ENCODE peak calls at places on chromosome 6, in five cellular contexts. H is activated B cell treated with CpG ODN at 0.5 μM for 24 hours, C is neural crest cell, M is posterior cingulate gyrus, J is AG10803. A is an unnamed sample.

GRCh38 chr6:146785001-146785585 is 186.3 kb downstream of the ADGB start:
- DNase-seq in H (no peak), C (peak; percentile 13), M (no peak), J (peak; percentile 21), A (peak; percentile 6)

GRCh38 chr6:33392979-33393378 is 1.4 kb downstream of the KIFC1 start:
- DNase-seq in H (no peak), C (no peak), M (no peak), J (no peak), A (no peak)

GRCh38 chr6:122620902-122621301 is 10.7 kb downstream of the PKIB start:
- DNase-seq in H (no peak), C (no peak), M (no peak), J (no peak), A (peak; percentile 62)

GRCh38 chr6:39568896-39569295 is 156.3 kb downstream of the KIF6 start:
- DNase-seq in H (no peak), C (no peak), M (no peak), J (peak; percentile 79), A (peak; percentile 59)

GRCh38 chr6:16090920-16091319 is 38.0 kb upstream of the MYLIP start:
- DNase-seq in H (no peak), C (no peak), M (no peak), J (no peak), A (no peak)

GRCh38 chr6:89921691-89922090 is 27.4 kb downstream of the GJA10 start:
- DNase-seq in H (no peak), C (no peak), M (no peak), J (no peak), A (no peak)

GRCh38 chr6:167470101-167470835 is 145.4 kb downstream of the TTLL2 start:
- DNase-seq in H (no peak), C (no peak), M (no peak), J (no peak), A (no peak)

GRCh38 chr6:29589423-29590048 is 4.6 kb downstream of the OR2H2 start:
- DNase-seq in H (no peak), C (peak; percentile 57), M (no peak), J (peak; percentile 51), A (peak; percentile 20)

GRCh38 chr6:158028421-158028820 is 46.8 kb downstream of the SYNJ2 start:
- DNase-seq in H (no peak), C (no peak), M (no peak), J (no peak), A (no peak)

GRCh38 chr6:157789861-157790260 is 33.2 kb upstream of the SNX9 start:
- DNase-seq in H (no peak), C (no peak), M (no peak), J (no peak), A (no peak)

GRCh38 chr6:17574871-17575560 is 25.1 kb upstream of the FAM8A1 start:
- DNase-seq in H (no peak), C (no peak), M (no peak), J (peak; percentile 86), A (peak; percentile 87)

GRCh38 chr6:37146735-37147157 is 23.2 kb upstream of the PIM1 start:
- DNase-seq in H (no peak), C (no peak), M (no peak), J (no peak), A (no peak)

GRCh38 chr6:131755597-131755996 is 44.8 kb upstream of the CTAGE9 start:
- DNase-seq in H (no peak), C (no peak), M (no peak), J (peak; percentile 97), A (peak; percentile 99)

GRCh38 chr6:47665112-47665511 is 33.3 kb upstream of the ADGRF4 start:
- DNase-seq in H (no peak), C (no peak), M (no peak), J (no peak), A (no peak)

GRCh38 chr6:52984247-52984646 is 10.8 kb downstream of the GSTA4 start:
- DNase-seq in H (no peak), C (no peak), M (no peak), J (peak; percentile 24), A (peak; percentile 45)

GRCh38 chr6:77844822-77845221 is 192.0 kb downstream of the MEI4 start:
- DNase-seq in H (no peak), C (no peak), M (no peak), J (no peak), A (no peak)

GRCh38 chr6:3759656-3760245 is 8.2 kb upstream of the PXDC1 start:
- DNase-seq in H (no peak), C (no peak), M (no peak), J (peak; percentile 93), A (peak; percentile 95)

GRCh38 chr6:70103798-70104197 is 199.1 kb downstream of the COL9A1 start:
- DNase-seq in H (no peak), C (no peak), M (no peak), J (no peak), A (no peak)

GRCh38 chr6:50591135-50591534 is 122.2 kb upstream of the TFAP2D start:
- DNase-seq in H (no peak), C (no peak), M (no peak), J (no peak), A (no peak)

GRCh38 chr6:90689172-90689571 is 102.3 kb upstream of the MAP3K7 start:
- DNase-seq in H (no peak), C (no peak), M (no peak), J (no peak), A (no peak)

GRCh38 chr6:161080263-161080970 is 88.8 kb downstream of the MAP3K4 start:
- DNase-seq in H (no peak), C (no peak), M (no peak), J (no peak), A (no peak)

GRCh38 chr6:124688369-124688768 is 273.9 kb upstream of the RNF217 start:
- DNase-seq in H (no peak), C (no peak), M (no peak), J (no peak), A (no peak)

GRCh38 chr6:78995346-78995745 is 82.7 kb downstream of the PHIP start:
- DNase-seq in H (no peak), C (no peak), M (no peak), J (no peak), A (no peak)

GRCh38 chr6:91376686-91377085 is 789.8 kb upstream of the MAP3K7 start:
- DNase-seq in H (no peak), C (no peak), M (no peak), J (no peak), A (no peak)

GRCh38 chr6:39430968-39431523 is 108.5 kb upstream of the KCNK16 start:
- DNase-seq in H (no peak), C (no peak), M (peak; percentile 71), J (peak; percentile 73), A (no peak)

GRCh38 chr6:107488875-107489635 is 862 bp upstream of the SOBP start:
- DNase-seq in H (peak; percentile 31), C (peak; percentile 53), M (peak; percentile 34), J (no peak), A (no peak)

GRCh38 chr6:40176117-40176516 is 241.9 kb upstream of the MOCS1 start:
- DNase-seq in H (no peak), C (no peak), M (peak; percentile 14), J (no peak), A (no peak)

GRCh38 chr6:108781419-108782110 is 66.7 kb upstream of the ARMC2 start:
- DNase-seq in H (no peak), C (no peak), M (no peak), J (peak; percentile 29), A (peak; percentile 12)

GRCh38 chr6:781350-781961 is 88.5 kb upstream of the EXOC2 start:
- DNase-seq in H (no peak), C (no peak), M (no peak), J (no peak), A (no peak)

GRCh38 chr6:16670183-16670582 is 91.1 kb downstream of the ATXN1 start:
- DNase-seq in H (no peak), C (no peak), M (no peak), J (peak; percentile 36), A (no peak)

GRCh38 chr6:156846845-156847599 is 69.8 kb downstream of the ARID1B start:
- DNase-seq in H (no peak), C (no peak), M (no peak), J (no peak), A (no peak)

GRCh38 chr6:51608932-51609331 is 478.5 kb downstream of the PKHD1 start:
- DNase-seq in H (no peak), C (no peak), M (no peak), J (no peak), A (no peak)

GRCh38 chr6:18503588-18504231 is 116.6 kb downstream of the RNF144B start:
- DNase-seq in H (no peak), C (peak; percentile 41), M (peak; percentile 35), J (peak; percentile 81), A (peak; percentile 59)

GRCh38 chr6:45949256-45949655 is 66.4 kb downstream of the CLIC5 start:
- DNase-seq in H (no peak), C (no peak), M (no peak), J (no peak), A (peak; percentile 52)

GRCh38 chr6:4732691-4733315 is 43.4 kb upstream of the CDYL start:
- DNase-seq in H (no peak), C (no peak), M (peak; percentile 77), J (peak; percentile 89), A (peak; percentile 94)